ENCODE peak calls at places on chromosomes 1 and 21, in nine cellular contexts. One of them, this sample, is unnamed.

GRCh38 chr21:46206163-46207005 is 22.1 kb upstream of the SPATC1L start:
- DNase-seq in tibial artery: peak; percentile 13
- DNase-seq in neural progenitor cell: no peak
- DNase-seq in tibial nerve: no peak
- DNase-seq in stomach: no peak
- DNase-seq in breast epithelium: no peak
- DNase-seq in ovary: no peak
- DNase-seq in PC-3: no peak
- DNase-seq in suprapubic skin: peak; percentile 51
- DNase-seq in this sample: peak; percentile 55

GRCh38 chr21:42161957-42162681 is 56.8 kb upstream of the ABCG1 start:
- DNase-seq in breast epithelium: no peak
- DNase-seq in neural progenitor cell: peak; percentile 22
- DNase-seq in PC-3: peak; percentile 25
- DNase-seq in tibial nerve: no peak
- DNase-seq in tibial artery: no peak
- DNase-seq in suprapubic skin: peak; percentile 64
- DNase-seq in ovary: peak; percentile 11
- DNase-seq in stomach: no peak
- DNase-seq in this sample: no peak

GRCh38 chr1:200625381-200625824 is 4.9 kb upstream of the KIF14 start:
- DNase-seq in PC-3: no peak
- DNase-seq in neural progenitor cell: no peak
- DNase-seq in suprapubic skin: no peak
- DNase-seq in tibial nerve: no peak
- DNase-seq in stomach: no peak
- DNase-seq in tibial artery: no peak
- DNase-seq in breast epithelium: no peak
- DNase-seq in ovary: no peak
- DNase-seq in this sample: no peak

GRCh38 chr1:1134300-1134961 is 18.5 kb upstream of the C1orf159 start:
- DNase-seq in neural progenitor cell: no peak
- DNase-seq in ovary: no peak
- DNase-seq in tibial nerve: no peak
- DNase-seq in breast epithelium: no peak
- DNase-seq in suprapubic skin: no peak
- DNase-seq in tibial artery: no peak
- DNase-seq in stomach: no peak
- DNase-seq in PC-3: no peak
- DNase-seq in this sample: no peak

GRCh38 chr1:61263905-61264824 is 181.8 kb downstream of the NFIA start:
- DNase-seq in ovary: no peak
- DNase-seq in breast epithelium: no peak
- DNase-seq in PC-3: no peak
- DNase-seq in suprapubic skin: no peak
- DNase-seq in neural progenitor cell: no peak
- DNase-seq in tibial artery: no peak
- DNase-seq in stomach: no peak
- DNase-seq in tibial nerve: no peak
- DNase-seq in this sample: no peak

GRCh38 chr1:151920147-151920546 is 10.8 kb upstream of the THEM4 start:
- DNase-seq in tibial nerve: no peak
- DNase-seq in stomach: no peak
- DNase-seq in tibial artery: no peak
- DNase-seq in PC-3: no peak
- DNase-seq in breast epithelium: no peak
- DNase-seq in suprapubic skin: no peak
- DNase-seq in ovary: no peak
- DNase-seq in neural progenitor cell: no peak
- DNase-seq in this sample: no peak

GRCh38 chr1:175193339-175193950 is 869 bp upstream of the KIAA0040 start:
- DNase-seq in stomach: no peak
- DNase-seq in ovary: no peak
- DNase-seq in neural progenitor cell: no peak
- DNase-seq in breast epithelium: no peak
- DNase-seq in suprapubic skin: no peak
- DNase-seq in PC-3: peak; percentile 59
- DNase-seq in tibial artery: no peak
- DNase-seq in tibial nerve: no peak
- DNase-seq in this sample: no peak

GRCh38 chr1:42348498-42348897 is 13.5 kb upstream of the FOXJ3 start:
- DNase-seq in PC-3: no peak
- DNase-seq in tibial artery: no peak
- DNase-seq in breast epithelium: no peak
- DNase-seq in stomach: no peak
- DNase-seq in ovary: no peak
- DNase-seq in neural progenitor cell: peak; percentile 53
- DNase-seq in suprapubic skin: no peak
- DNase-seq in tibial nerve: no peak
- DNase-seq in this sample: no peak

GRCh38 chr1:162502928-162503327 is 5.3 kb downstream of the UHMK1 start:
- DNase-seq in neural progenitor cell: no peak
- DNase-seq in tibial artery: no peak
- DNase-seq in suprapubic skin: no peak
- DNase-seq in tibial nerve: no peak
- DNase-seq in ovary: no peak
- DNase-seq in stomach: no peak
- DNase-seq in PC-3: peak; percentile 81
- DNase-seq in breast epithelium: no peak
- DNase-seq in this sample: no peak

DNA sequence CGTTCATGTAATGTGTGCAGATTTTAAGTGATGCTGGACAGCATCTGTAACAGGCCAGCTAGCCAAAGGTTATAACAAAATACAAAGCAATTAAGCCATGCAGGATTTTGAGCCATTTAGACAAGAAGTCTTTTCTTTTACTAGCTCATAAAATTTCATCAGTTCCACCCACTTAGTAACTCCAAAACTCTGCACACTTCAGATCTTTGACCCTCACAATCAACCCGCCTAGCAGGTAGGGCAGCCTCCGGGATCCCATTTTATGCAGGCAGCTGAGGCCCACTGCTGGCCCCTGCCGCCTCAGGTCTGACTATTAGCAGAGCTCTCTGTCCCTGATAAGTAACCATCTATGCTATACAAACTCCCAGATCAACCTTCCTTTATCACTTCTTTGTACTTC is 9.2 kb downstream of the LBR start:
- DNase-seq in stomach: no peak
- DNase-seq in neural progenitor cell: no peak
- DNase-seq in tibial nerve: no peak
- DNase-seq in PC-3: peak; percentile 54
- DNase-seq in ovary: no peak
- DNase-seq in suprapubic skin: no peak
- DNase-seq in breast epithelium: no peak
- DNase-seq in tibial artery: no peak
- DNase-seq in this sample: no peak
- TF ChIP-seq CTCF in stomach: no peak
- TF ChIP-seq CTCF in neural progenitor cell: no peak
- TF ChIP-seq CTCF in tibial nerve: no peak
- TF ChIP-seq CTCF in PC-3: peak; percentile 29
- TF ChIP-seq CTCF in ovary: no peak
- TF ChIP-seq CTCF in suprapubic skin: no peak
- TF ChIP-seq CTCF in breast epithelium: no peak
- TF ChIP-seq CTCF in tibial artery: no peak
- TF ChIP-seq CTCF in this sample: no peak

DNA sequence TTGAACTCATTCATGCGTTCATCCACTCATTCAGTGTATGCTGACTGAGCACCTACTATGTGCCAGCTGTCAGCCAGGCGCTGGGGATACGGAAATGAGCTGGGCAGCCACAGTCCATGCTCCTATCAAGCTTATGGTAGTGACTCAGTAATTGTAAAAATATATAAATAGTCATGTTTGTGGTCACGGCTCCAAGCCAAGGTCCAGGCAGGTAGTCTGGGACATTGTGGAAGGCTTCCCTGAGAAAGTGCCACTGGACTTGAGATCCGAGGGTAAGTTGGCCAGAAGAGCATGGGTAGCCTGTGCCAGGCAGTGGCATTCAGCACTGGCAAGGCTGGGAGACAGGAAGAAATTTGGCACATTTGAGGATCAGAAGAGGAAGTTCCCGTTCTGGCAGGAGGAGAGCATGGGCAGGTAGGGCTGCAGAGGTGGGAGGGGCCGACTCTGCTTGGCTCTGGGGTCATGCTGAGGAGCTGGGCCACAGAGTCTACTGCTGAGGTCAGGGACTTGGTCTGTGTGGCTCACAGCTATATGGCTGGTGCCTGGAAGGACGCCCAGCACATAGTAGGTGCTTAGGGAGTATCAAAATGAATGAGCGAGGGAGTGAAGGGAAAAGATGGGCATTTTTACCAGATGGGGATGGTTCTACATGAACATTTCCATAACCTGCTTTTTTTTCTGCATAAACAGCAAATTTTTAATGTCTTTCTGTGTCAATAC is 6.9 kb downstream of the PTPRF start:
- DNase-seq in neural progenitor cell: no peak
- DNase-seq in tibial artery: no peak
- DNase-seq in breast epithelium: peak; percentile 77
- DNase-seq in tibial nerve: no peak
- DNase-seq in ovary: no peak
- DNase-seq in suprapubic skin: no peak
- DNase-seq in stomach: peak; percentile 89
- DNase-seq in PC-3: peak; percentile 90
- DNase-seq in this sample: no peak
- H3K27ac ChIP-seq in neural progenitor cell: no peak overlapping the region
- H3K27ac ChIP-seq in tibial artery: no peak overlapping the region
- H3K27ac ChIP-seq in breast epithelium: peak overlapping the region; percentile 73
- H3K27ac ChIP-seq in tibial nerve: no peak overlapping the region
- H3K27ac ChIP-seq in ovary: no peak overlapping the region
- H3K27ac ChIP-seq in suprapubic skin: peak overlapping the region; percentile 81
- H3K27ac ChIP-seq in stomach: peak overlapping the region; percentile 78
- H3K27ac ChIP-seq in PC-3: peak overlapping the region; percentile 86
- H3K27ac ChIP-seq in this sample: peak overlapping the region; percentile 51

GRCh38 chr1:187948170-187948794 is 1119.5 kb downstream of the PLA2G4A start:
- DNase-seq in tibial nerve: no peak
- DNase-seq in ovary: no peak
- DNase-seq in stomach: no peak
- DNase-seq in PC-3: no peak
- DNase-seq in tibial artery: no peak
- DNase-seq in breast epithelium: no peak
- DNase-seq in neural progenitor cell: no peak
- DNase-seq in suprapubic skin: no peak
- DNase-seq in this sample: no peak
- TF ChIP-seq CTCF in tibial nerve: no peak
- TF ChIP-seq CTCF in ovary: no peak
- TF ChIP-seq CTCF in stomach: no peak
- TF ChIP-seq CTCF in PC-3: no peak
- TF ChIP-seq CTCF in tibial artery: no peak
- TF ChIP-seq CTCF in breast epithelium: no peak
- TF ChIP-seq CTCF in neural progenitor cell: no peak
- TF ChIP-seq CTCF in suprapubic skin: no peak
- TF ChIP-seq CTCF in this sample: no peak

GRCh38 chr1:110336300-110337039 is 2.7 kb upstream of the RBM15 start:
- DNase-seq in neural progenitor cell: no peak
- DNase-seq in tibial artery: no peak
- DNase-seq in stomach: no peak
- DNase-seq in breast epithelium: no peak
- DNase-seq in ovary: no peak
- DNase-seq in suprapubic skin: no peak
- DNase-seq in PC-3: peak; percentile 27
- DNase-seq in tibial nerve: no peak
- DNase-seq in this sample: no peak
- H3K27ac ChIP-seq in neural progenitor cell: no peak overlapping the region
- H3K27ac ChIP-seq in tibial artery: no peak overlapping the region
- H3K27ac ChIP-seq in stomach: peak overlapping the region; percentile 98
- H3K27ac ChIP-seq in breast epithelium: peak overlapping the region; percentile 36
- H3K27ac ChIP-seq in ovary: no peak overlapping the region
- H3K27ac ChIP-seq in suprapubic skin: no peak overlapping the region
- H3K27ac ChIP-seq in PC-3: no peak overlapping the region
- H3K27ac ChIP-seq in tibial nerve: no peak overlapping the region
- H3K27ac ChIP-seq in this sample: no peak overlapping the region

DNA sequence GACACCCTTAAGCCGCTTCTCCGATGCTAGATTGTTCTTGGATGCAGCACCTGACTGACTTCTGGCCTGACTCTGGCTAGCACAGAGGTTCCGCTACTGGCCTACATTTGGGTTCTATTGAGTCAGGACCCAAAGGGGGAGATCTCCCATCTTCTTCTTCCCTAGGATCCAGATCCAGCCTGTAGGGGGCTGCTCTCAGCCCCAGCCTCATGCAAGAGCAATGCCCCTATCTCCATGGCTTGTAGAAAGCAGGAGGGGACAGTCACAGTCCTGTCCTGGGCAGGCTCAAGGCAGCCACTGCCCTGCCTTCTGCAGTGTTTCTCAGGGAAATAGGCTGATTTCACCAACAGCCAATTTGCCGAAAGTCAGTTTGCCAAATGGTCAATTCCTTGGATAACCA is 6.3 kb upstream of the ADAR start:
- DNase-seq in breast epithelium: no peak
- DNase-seq in tibial artery: no peak
- DNase-seq in stomach: no peak
- DNase-seq in neural progenitor cell: peak; percentile 10
- DNase-seq in PC-3: no peak
- DNase-seq in suprapubic skin: no peak
- DNase-seq in ovary: no peak
- DNase-seq in tibial nerve: no peak
- DNase-seq in this sample: no peak
- TF ChIP-seq CTCF in breast epithelium: no peak
- TF ChIP-seq CTCF in tibial artery: no peak
- TF ChIP-seq CTCF in stomach: no peak
- TF ChIP-seq CTCF in neural progenitor cell: peak; percentile 25
- TF ChIP-seq CTCF in PC-3: peak; percentile 24
- TF ChIP-seq CTCF in suprapubic skin: no peak
- TF ChIP-seq CTCF in ovary: no peak
- TF ChIP-seq CTCF in tibial nerve: no peak
- TF ChIP-seq CTCF in this sample: no peak

DNA sequence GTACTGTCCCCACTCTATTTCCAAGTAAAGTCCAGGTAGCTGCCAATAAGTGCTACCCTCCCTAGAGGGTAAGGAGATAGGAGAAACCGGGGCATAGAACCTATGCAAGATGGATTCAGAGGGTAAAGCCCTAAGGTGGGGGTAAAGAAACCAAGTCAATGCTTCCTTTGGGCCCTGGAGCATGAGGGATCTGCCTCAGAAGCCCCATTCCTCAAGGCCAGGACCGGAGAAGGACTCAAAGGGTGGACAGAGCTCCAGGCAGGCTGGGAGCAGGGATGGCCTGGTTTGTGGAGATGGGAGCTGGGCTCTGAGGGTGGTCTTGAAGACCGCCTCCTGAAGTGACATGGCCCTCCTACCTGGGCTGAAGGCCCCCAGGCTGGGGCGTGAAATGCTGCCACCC is 3.9 kb downstream of the EPHA2 start:
- DNase-seq in stomach: no peak
- DNase-seq in PC-3: no peak
- DNase-seq in neural progenitor cell: no peak
- DNase-seq in breast epithelium: no peak
- DNase-seq in ovary: no peak
- DNase-seq in tibial artery: no peak
- DNase-seq in tibial nerve: no peak
- DNase-seq in suprapubic skin: no peak
- DNase-seq in this sample: no peak
- H3K27ac ChIP-seq in stomach: peak overlapping the region; percentile 95
- H3K27ac ChIP-seq in PC-3: peak overlapping the region; percentile 52
- H3K27ac ChIP-seq in neural progenitor cell: no peak overlapping the region
- H3K27ac ChIP-seq in breast epithelium: peak overlapping the region; percentile 94
- H3K27ac ChIP-seq in ovary: no peak overlapping the region
- H3K27ac ChIP-seq in tibial artery: peak overlapping the region; percentile 49
- H3K27ac ChIP-seq in tibial nerve: peak overlapping the region; percentile 95
- H3K27ac ChIP-seq in suprapubic skin: peak overlapping the region; percentile 0
- H3K27ac ChIP-seq in this sample: peak overlapping the region; percentile 76

This sample was measured in sigmoid colon.